ENCODE peak calls at places on chromosomes 2 and 18, in seven cellular contexts. W is fibroblast of lung, Z is frontal cortex, F is retinal pigment epithelial cell, L is lower leg skin, R is omental fat pad, N is neuronal stem cell. U is an unnamed sample.

GRCh38 chr2:42498482-42498881 is 4.7 kb upstream of the KCNG3 start:
- DNase-seq in W (no peak), Z (no peak), F (no peak), L (no peak), R (no peak), N (no peak), U (no peak)

GRCh38 chr2:10499911-10500521 is 51.9 kb upstream of the ODC1 start:
- DNase-seq in W (no peak), Z (no peak), F (no peak), L (no peak), R (no peak), N (no peak), U (no peak)

GRCh38 chr2:209425082-209426071 is 1.5 kb downstream of the MAP2 start:
- DNase-seq in W (peak), Z (no peak), F (no peak), L (peak), R (no peak), N (no peak), U (no peak)

GRCh38 chr2:68709421-68709911 is 25.1 kb upstream of the ARHGAP25 start:
- DNase-seq in W (peak), Z (no peak), F (no peak), L (no peak), R (no peak), N (peak), U (no peak)

GRCh38 chr18:27750014-27750413 is 426.9 kb downstream of the CDH2 start:
- DNase-seq in W (peak), Z (peak), F (peak), L (no peak), R (no peak), N (peak), U (no peak)

GRCh38 chr2:767440-767839 is 90.2 kb upstream of the TMEM18 start:
- DNase-seq in W (no peak), Z (no peak), F (no peak), L (no peak), R (no peak), N (no peak), U (no peak)

GRCh38 chr2:147416099-147416498 is 428.7 kb upstream of the ACVR2A start:
- DNase-seq in W (no peak), Z (no peak), F (peak), L (no peak), R (no peak), N (no peak), U (no peak)

GRCh38 chr2:58156780-58157179 is 84.3 kb downstream of the FANCL start:
- DNase-seq in W (no peak), Z (no peak), F (no peak), L (no peak), R (no peak), N (no peak), U (no peak)

GRCh38 chr2:9168851-9169250 is 37.8 kb upstream of the ASAP2 start:
- DNase-seq in W (no peak), Z (no peak), F (no peak), L (no peak), R (no peak), N (no peak), U (no peak)

GRCh38 chr18:363327-364115 is 95.7 kb upstream of the THOC1 start:
- DNase-seq in W (peak), Z (no peak), F (peak), L (no peak), R (no peak), N (no peak), U (no peak)

GRCh38 chr2:162327134-162327769 is 8.8 kb upstream of the IFIH1 start:
- DNase-seq in W (no peak), Z (no peak), F (no peak), L (no peak), R (no peak), N (no peak), U (no peak)

GRCh38 chr2:33633295-33633694 is 34.2 kb upstream of the FAM98A start:
- DNase-seq in W (no peak), Z (no peak), F (no peak), L (no peak), R (no peak), N (no peak), U (no peak)

GRCh38 chr2:96839288-96839874 is 4.4 kb downstream of the ANKRD23 start:
- DNase-seq in W (no peak), Z (no peak), F (no peak), L (no peak), R (no peak), N (no peak), U (no peak)

GRCh38 chr18:68484241-68484640 is 230.7 kb downstream of the TMX3 start:
- DNase-seq in W (peak), Z (no peak), F (peak), L (no peak), R (no peak), N (no peak), U (no peak)

GRCh38 chr2:19944205-19944845 is 42.5 kb upstream of the TTC32 start:
- DNase-seq in W (no peak), Z (no peak), F (no peak), L (no peak), R (no peak), N (no peak), U (no peak)

U was measured in D721Med.